ENCODE peak calls at places on chromosomes 5 and 9, in eight cellular contexts. O, G, H, U, Y, Z, N and V are unnamed samples.

GRCh38 chr5:78361226-78361993 is 993 bp downstream of the SCAMP1 start:
- DNase-seq in G (peak; percentile 36), U (no peak), Y (peak; percentile 53), Z (peak; percentile 27), N (peak; percentile 65), O (no peak), H (peak; percentile 10), V (peak; percentile 35)

GRCh38 chr5:3352711-3353110 is 242.9 kb upstream of the IRX1 start:
- DNase-seq in Z (no peak), U (no peak), N (no peak), H (no peak), Y (no peak), O (no peak), G (no peak), V (no peak)

GRCh38 chr5:107553063-107553676 is 117.6 kb downstream of the EFNA5 start:
- DNase-seq in O (no peak), Y (no peak), Z (no peak), H (no peak), G (no peak), N (no peak), U (no peak), V (no peak)

GRCh38 chr5:145937432-145938250 is 1.3 kb downstream of the SH3RF2 start:
- DNase-seq in H (no peak), U (no peak), Z (no peak), Y (peak; percentile 53), N (peak; percentile 51), G (peak; percentile 50), O (no peak), V (no peak)

GRCh38 chr5:43411489-43411888 is 702 bp downstream of the CCL28 start:
- DNase-seq in Y (peak; percentile 39), O (no peak), U (no peak), N (no peak), H (no peak), Z (no peak), G (no peak), V (no peak)

GRCh38 chr5:17061973-17062470 is 125.9 kb upstream of the MYO10 start:
- DNase-seq in Y (no peak), U (no peak), N (no peak), H (no peak), Z (no peak), O (no peak), G (no peak), V (no peak)

GRCh38 chr5:127739807-127740384 is 36.7 kb downstream of the CCDC192 start:
- DNase-seq in U (no peak), G (no peak), H (no peak), Z (no peak), O (no peak), N (no peak), Y (no peak), V (no peak)

GRCh38 chr5:163306421-163306820 is 131.0 kb upstream of the CCNG1 start:
- DNase-seq in N (no peak), O (no peak), Z (no peak), G (no peak), U (no peak), H (no peak), Y (no peak), V (no peak)

GRCh38 chr9:94950040-94950732 is 223.7 kb downstream of the AOPEP start:
- DNase-seq in H (no peak), O (no peak), Z (no peak), N (no peak), Y (no peak), U (no peak), G (no peak), V (no peak)